ENCODE peak calls at places on chromosomes 4 and X, in eight cellular contexts. One of them, this sample, is unnamed.
A peak's percentile ranks its signal among the peaks of the same experiment; 100 is the strongest.

GRCh38 chrX:48957827-48958634 is 624 bp upstream of the OTUD5 start:
- DNase-seq in kidney epithelial cell: peak; percentile 88
- DNase-seq in cardiac fibroblast: peak; percentile 98
- DNase-seq in astrocyte of the cerebellum: peak; percentile 96
- DNase-seq in HCT116: peak; percentile 93
- DNase-seq in ovary: peak; percentile 95
- DNase-seq in astrocyte of the spinal cord: peak; percentile 98
- DNase-seq in upper lobe of left lung: peak; percentile 96
- DNase-seq in this sample: peak; percentile 97

GRCh38 chr4:37685211-37685725 is 908 bp downstream of the RELL1 start:
- DNase-seq in ovary: peak; percentile 17
- DNase-seq in kidney epithelial cell: no peak
- DNase-seq in cardiac fibroblast: peak; percentile 67
- DNase-seq in astrocyte of the spinal cord: peak; percentile 65
- DNase-seq in HCT116: no peak
- DNase-seq in upper lobe of left lung: no peak
- DNase-seq in astrocyte of the cerebellum: no peak
- DNase-seq in this sample: peak; percentile 85

GRCh38 chr4:6017030-6017429 is 1.2 kb downstream of the C4orf50 start:
- DNase-seq in ovary: no peak
- DNase-seq in cardiac fibroblast: no peak
- DNase-seq in astrocyte of the cerebellum: no peak
- DNase-seq in HCT116: no peak
- DNase-seq in kidney epithelial cell: no peak
- DNase-seq in astrocyte of the spinal cord: no peak
- DNase-seq in upper lobe of left lung: no peak
- DNase-seq in this sample: no peak

GRCh38 chr4:47118192-47118879 is 87.0 kb downstream of the GABRB1 start:
- DNase-seq in upper lobe of left lung: no peak
- DNase-seq in ovary: no peak
- DNase-seq in cardiac fibroblast: peak; percentile 3
- DNase-seq in astrocyte of the cerebellum: no peak
- DNase-seq in kidney epithelial cell: no peak
- DNase-seq in astrocyte of the spinal cord: no peak
- DNase-seq in HCT116: no peak
- DNase-seq in this sample: no peak

GRCh38 chr4:176782191-176782590 is 10.5 kb downstream of the VEGFC start:
- DNase-seq in astrocyte of the cerebellum: no peak
- DNase-seq in upper lobe of left lung: no peak
- DNase-seq in astrocyte of the spinal cord: no peak
- DNase-seq in HCT116: no peak
- DNase-seq in cardiac fibroblast: no peak
- DNase-seq in kidney epithelial cell: no peak
- DNase-seq in ovary: no peak
- DNase-seq in this sample: no peak

GRCh38 chr4:154328030-154328429 is 163.6 kb downstream of the DCHS2 start:
- DNase-seq in astrocyte of the cerebellum: no peak
- DNase-seq in cardiac fibroblast: no peak
- DNase-seq in HCT116: no peak
- DNase-seq in astrocyte of the spinal cord: no peak
- DNase-seq in kidney epithelial cell: no peak
- DNase-seq in ovary: no peak
- DNase-seq in upper lobe of left lung: no peak
- DNase-seq in this sample: no peak

GRCh38 chrX:67601771-67602170 is 58.0 kb downstream of the AR start:
- DNase-seq in kidney epithelial cell: no peak
- DNase-seq in HCT116: no peak
- DNase-seq in cardiac fibroblast: no peak
- DNase-seq in astrocyte of the spinal cord: peak; percentile 23
- DNase-seq in upper lobe of left lung: no peak
- DNase-seq in ovary: no peak
- DNase-seq in astrocyte of the cerebellum: no peak
- DNase-seq in this sample: no peak

GRCh38 chrX:141903400-141904155 is at the start of gene MAGEC1:
- DNase-seq in HCT116: no peak
- DNase-seq in kidney epithelial cell: no peak
- DNase-seq in ovary: no peak
- DNase-seq in cardiac fibroblast: no peak
- DNase-seq in upper lobe of left lung: no peak
- DNase-seq in astrocyte of the spinal cord: no peak
- DNase-seq in astrocyte of the cerebellum: no peak
- DNase-seq in this sample: no peak

GRCh38 chr4:142497606-142498005 is 348.5 kb downstream of the INPP4B start:
- DNase-seq in astrocyte of the spinal cord: no peak
- DNase-seq in upper lobe of left lung: no peak
- DNase-seq in cardiac fibroblast: peak; percentile 8
- DNase-seq in HCT116: no peak
- DNase-seq in astrocyte of the cerebellum: no peak
- DNase-seq in kidney epithelial cell: no peak
- DNase-seq in ovary: no peak
- DNase-seq in this sample: no peak

GRCh38 chrX:66203114-66203513 is 39.1 kb downstream of the HEPH start:
- DNase-seq in astrocyte of the cerebellum: no peak
- DNase-seq in upper lobe of left lung: no peak
- DNase-seq in cardiac fibroblast: no peak
- DNase-seq in kidney epithelial cell: no peak
- DNase-seq in ovary: no peak
- DNase-seq in HCT116: no peak
- DNase-seq in astrocyte of the spinal cord: no peak
- DNase-seq in this sample: no peak

GRCh38 chr4:153486281-153487151 is 20.4 kb downstream of the TMEM131L start:
- DNase-seq in astrocyte of the spinal cord: peak; percentile 82
- DNase-seq in kidney epithelial cell: peak; percentile 90
- DNase-seq in astrocyte of the cerebellum: peak; percentile 57
- DNase-seq in ovary: no peak
- DNase-seq in upper lobe of left lung: peak; percentile 49
- DNase-seq in cardiac fibroblast: peak; percentile 90
- DNase-seq in HCT116: peak; percentile 74
- DNase-seq in this sample: no peak

GRCh38 chrX:111561851-111562250 is 50.4 kb downstream of the SERTM2 start:
- DNase-seq in ovary: no peak
- DNase-seq in astrocyte of the spinal cord: no peak
- DNase-seq in cardiac fibroblast: no peak
- DNase-seq in upper lobe of left lung: no peak
- DNase-seq in HCT116: no peak
- DNase-seq in astrocyte of the cerebellum: no peak
- DNase-seq in kidney epithelial cell: no peak
- DNase-seq in this sample: no peak

GRCh38 chr4:33837043-33837442 is 2407.3 kb downstream of the ARAP2 start:
- DNase-seq in kidney epithelial cell: peak; percentile 45
- DNase-seq in ovary: no peak
- DNase-seq in cardiac fibroblast: peak; percentile 85
- DNase-seq in upper lobe of left lung: no peak
- DNase-seq in astrocyte of the cerebellum: peak; percentile 71
- DNase-seq in HCT116: no peak
- DNase-seq in astrocyte of the spinal cord: peak; percentile 83
- DNase-seq in this sample: no peak

GRCh38 chr4:122285285-122285684 is 93.5 kb upstream of the ADAD1 start:
- DNase-seq in astrocyte of the cerebellum: no peak
- DNase-seq in cardiac fibroblast: peak; percentile 31
- DNase-seq in astrocyte of the spinal cord: peak; percentile 10
- DNase-seq in kidney epithelial cell: peak; percentile 5
- DNase-seq in ovary: no peak
- DNase-seq in HCT116: no peak
- DNase-seq in upper lobe of left lung: no peak
- DNase-seq in this sample: peak; percentile 2

GRCh38 chr4:153816542-153816941 is 27.7 kb upstream of the SFRP2 start:
- DNase-seq in kidney epithelial cell: no peak
- DNase-seq in astrocyte of the spinal cord: no peak
- DNase-seq in HCT116: no peak
- DNase-seq in astrocyte of the cerebellum: no peak
- DNase-seq in cardiac fibroblast: no peak
- DNase-seq in ovary: no peak
- DNase-seq in upper lobe of left lung: no peak
- DNase-seq in this sample: no peak

GRCh38 chr4:19999775-20000414 is 251.8 kb upstream of the SLIT2 start:
- DNase-seq in ovary: no peak
- DNase-seq in cardiac fibroblast: no peak
- DNase-seq in upper lobe of left lung: no peak
- DNase-seq in astrocyte of the spinal cord: no peak
- DNase-seq in HCT116: no peak
- DNase-seq in kidney epithelial cell: no peak
- DNase-seq in astrocyte of the cerebellum: no peak
- DNase-seq in this sample: no peak

GRCh38 chrX:50470103-50471031 is at the start of gene DGKK:
- DNase-seq in astrocyte of the spinal cord: no peak
- DNase-seq in astrocyte of the cerebellum: no peak
- DNase-seq in kidney epithelial cell: no peak
- DNase-seq in upper lobe of left lung: no peak
- DNase-seq in ovary: no peak
- DNase-seq in cardiac fibroblast: no peak
- DNase-seq in HCT116: no peak
- DNase-seq in this sample: no peak

GRCh38 chrX:1564750-1565683 is 26.4 kb upstream of the AKAP17A start:
- DNase-seq in ovary: no peak
- DNase-seq in astrocyte of the spinal cord: no peak
- DNase-seq in HCT116: no peak
- DNase-seq in cardiac fibroblast: no peak
- DNase-seq in kidney epithelial cell: no peak
- DNase-seq in upper lobe of left lung: no peak
- DNase-seq in astrocyte of the cerebellum: no peak
- DNase-seq in this sample: peak; percentile 78

GRCh38 chr4:138938371-138938699 is 77.2 kb upstream of the NOCT start:
- DNase-seq in astrocyte of the spinal cord: peak; percentile 55
- DNase-seq in kidney epithelial cell: no peak
- DNase-seq in cardiac fibroblast: peak; percentile 64
- DNase-seq in ovary: no peak
- DNase-seq in astrocyte of the cerebellum: peak; percentile 66
- DNase-seq in upper lobe of left lung: no peak
- DNase-seq in HCT116: peak; percentile 27
- DNase-seq in this sample: peak; percentile 57

GRCh38 chr4:140752669-140753068 is 3.5 kb downstream of the TBC1D9 start:
- DNase-seq in cardiac fibroblast: no peak
- DNase-seq in HCT116: no peak
- DNase-seq in astrocyte of the cerebellum: no peak
- DNase-seq in kidney epithelial cell: no peak
- DNase-seq in ovary: no peak
- DNase-seq in upper lobe of left lung: no peak
- DNase-seq in astrocyte of the spinal cord: no peak
- DNase-seq in this sample: no peak
- H3K4me3 ChIP-seq in cardiac fibroblast: no peak overlapping the region
- H3K4me3 ChIP-seq in HCT116: no peak overlapping the region
- H3K4me3 ChIP-seq in astrocyte of the cerebellum: no peak overlapping the region
- H3K4me3 ChIP-seq in kidney epithelial cell: no peak overlapping the region
- H3K4me3 ChIP-seq in ovary: no peak overlapping the region
- H3K4me3 ChIP-seq in upper lobe of left lung: no peak overlapping the region
- H3K4me3 ChIP-seq in astrocyte of the spinal cord: no peak overlapping the region
- H3K4me3 ChIP-seq in this sample: no peak overlapping the region

GRCh38 chr4:102778720-102779119 is 18.0 kb upstream of the MANBA start:
- DNase-seq in astrocyte of the spinal cord: no peak
- DNase-seq in cardiac fibroblast: no peak
- DNase-seq in astrocyte of the cerebellum: no peak
- DNase-seq in kidney epithelial cell: no peak
- DNase-seq in ovary: no peak
- DNase-seq in HCT116: no peak
- DNase-seq in upper lobe of left lung: peak; percentile 50
- DNase-seq in this sample: no peak
- H3K4me3 ChIP-seq in astrocyte of the spinal cord: no peak overlapping the region
- H3K4me3 ChIP-seq in cardiac fibroblast: no peak overlapping the region
- H3K4me3 ChIP-seq in astrocyte of the cerebellum: no peak overlapping the region
- H3K4me3 ChIP-seq in kidney epithelial cell: no peak overlapping the region
- H3K4me3 ChIP-seq in ovary: no peak overlapping the region
- H3K4me3 ChIP-seq in HCT116: no peak overlapping the region
- H3K4me3 ChIP-seq in upper lobe of left lung: no peak overlapping the region
- H3K4me3 ChIP-seq in this sample: no peak overlapping the region

GRCh38 chrX:40173662-40174593 is 76.2 kb upstream of the BCOR start:
- DNase-seq in upper lobe of left lung: peak; percentile 83
- DNase-seq in astrocyte of the spinal cord: no peak
- DNase-seq in cardiac fibroblast: no peak
- DNase-seq in kidney epithelial cell: no peak
- DNase-seq in ovary: peak; percentile 47
- DNase-seq in HCT116: peak; percentile 72
- DNase-seq in astrocyte of the cerebellum: no peak
- DNase-seq in this sample: peak; percentile 91

GRCh38 chrX:40175416-40176255 is 77.9 kb upstream of the BCOR start:
- DNase-seq in astrocyte of the spinal cord: peak; percentile 33
- DNase-seq in cardiac fibroblast: peak; percentile 58
- DNase-seq in upper lobe of left lung: peak; percentile 75
- DNase-seq in HCT116: no peak
- DNase-seq in astrocyte of the cerebellum: no peak
- DNase-seq in ovary: peak; percentile 69
- DNase-seq in kidney epithelial cell: no peak
- DNase-seq in this sample: peak; percentile 93

GRCh38 chrX:40176256-40176978 is 78.7 kb upstream of the BCOR start:
- DNase-seq in ovary: peak; percentile 70
- DNase-seq in HCT116: no peak
- DNase-seq in astrocyte of the cerebellum: no peak
- DNase-seq in kidney epithelial cell: no peak
- DNase-seq in astrocyte of the spinal cord: no peak
- DNase-seq in cardiac fibroblast: peak; percentile 24
- DNase-seq in upper lobe of left lung: peak; percentile 66
- DNase-seq in this sample: peak; percentile 89

GRCh38 chrX:40172980-40173661 is 75.4 kb upstream of the BCOR start:
- DNase-seq in ovary: no peak
- DNase-seq in cardiac fibroblast: no peak
- DNase-seq in kidney epithelial cell: no peak
- DNase-seq in astrocyte of the spinal cord: no peak
- DNase-seq in HCT116: no peak
- DNase-seq in upper lobe of left lung: no peak
- DNase-seq in astrocyte of the cerebellum: no peak
- DNase-seq in this sample: no peak

DNA sequence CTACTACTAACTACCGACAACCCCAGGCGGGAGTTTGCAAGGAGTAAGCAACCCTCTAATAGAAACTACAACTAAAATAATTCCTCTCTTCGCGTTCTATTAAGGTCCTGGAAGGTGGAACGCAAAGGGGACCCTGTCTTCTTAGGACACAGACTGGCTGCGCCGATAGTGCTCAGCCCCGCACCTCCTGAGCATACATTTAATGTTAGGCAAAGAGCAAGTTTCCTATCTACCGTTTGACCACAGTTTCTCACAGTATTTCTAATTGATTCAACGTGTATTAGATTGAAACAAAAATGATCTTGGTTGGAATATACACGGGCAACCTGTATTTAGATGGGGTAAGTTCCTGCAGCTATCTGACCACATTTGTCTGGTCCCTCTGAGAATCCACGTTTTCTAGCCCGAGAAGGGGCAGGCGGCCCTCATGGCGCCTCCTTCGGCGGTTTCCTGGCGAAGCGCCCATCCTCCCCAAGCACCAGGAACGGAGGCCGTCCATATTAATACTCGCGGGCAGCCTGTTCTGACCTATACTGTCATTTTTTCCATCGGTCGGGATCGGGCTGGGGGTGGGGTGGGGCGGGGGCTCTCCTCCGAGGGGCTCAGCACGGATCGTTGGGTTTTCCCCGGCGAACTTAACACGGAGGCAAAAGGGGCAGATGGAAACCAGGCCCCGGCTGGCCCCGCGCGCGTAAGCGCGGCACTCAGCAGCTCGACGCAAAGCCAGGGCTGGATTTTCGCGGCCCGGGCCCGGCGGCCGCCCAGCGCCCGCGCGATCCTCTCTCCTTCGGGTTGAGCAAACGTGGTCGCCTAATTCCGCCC is 77.0 kb upstream of the BCOR start:
- DNase-seq in cardiac fibroblast: peak; percentile 46
- DNase-seq in astrocyte of the spinal cord: peak; percentile 56
- DNase-seq in ovary: peak; percentile 58
- DNase-seq in HCT116: no peak
- DNase-seq in kidney epithelial cell: no peak
- DNase-seq in upper lobe of left lung: no peak
- DNase-seq in astrocyte of the cerebellum: no peak
- DNase-seq in this sample: peak; percentile 72
- H3K4me3 ChIP-seq in cardiac fibroblast: peak overlapping the region; percentile 45
- H3K4me3 ChIP-seq in astrocyte of the spinal cord: peak overlapping the region; percentile 38
- H3K4me3 ChIP-seq in ovary: peak overlapping the region; percentile 62
- H3K4me3 ChIP-seq in HCT116: peak overlapping the region; percentile 48
- H3K4me3 ChIP-seq in kidney epithelial cell: peak overlapping the region; percentile 49
- H3K4me3 ChIP-seq in upper lobe of left lung: peak overlapping the region; percentile 13
- H3K4me3 ChIP-seq in astrocyte of the cerebellum: peak overlapping the region; percentile 40
- H3K4me3 ChIP-seq in this sample: peak overlapping the region; percentile 70

GRCh38 chr4:166143227-166143626 is 270.2 kb downstream of the TLL1 start:
- DNase-seq in astrocyte of the cerebellum: peak; percentile 28
- DNase-seq in astrocyte of the spinal cord: peak; percentile 42
- DNase-seq in HCT116: no peak
- DNase-seq in upper lobe of left lung: no peak
- DNase-seq in kidney epithelial cell: no peak
- DNase-seq in ovary: no peak
- DNase-seq in cardiac fibroblast: peak; percentile 69
- DNase-seq in this sample: peak; percentile 25
- H3K4me3 ChIP-seq in astrocyte of the cerebellum: no peak overlapping the region
- H3K4me3 ChIP-seq in astrocyte of the spinal cord: no peak overlapping the region
- H3K4me3 ChIP-seq in HCT116: no peak overlapping the region
- H3K4me3 ChIP-seq in upper lobe of left lung: no peak overlapping the region
- H3K4me3 ChIP-seq in kidney epithelial cell: no peak overlapping the region
- H3K4me3 ChIP-seq in ovary: no peak overlapping the region
- H3K4me3 ChIP-seq in cardiac fibroblast: no peak overlapping the region
- H3K4me3 ChIP-seq in this sample: no peak overlapping the region